ENCODE peak calls at places on chromosomes 1 and 21, in four cellular contexts. N is NT2/D1, K is GM12878, V is HepG2. Z is an unnamed sample.

GRCh38 chr21:17462276-17462981 is 50.4 kb upstream of the CXADR start:
- DNase-seq in N (no peak), K (no peak), V (peak), Z (no peak)

GRCh38 chr1:162690672-162691434 is 58.6 kb downstream of the DDR2 start:
- DNase-seq in N (peak), K (no peak), V (no peak), Z (no peak)

GRCh38 chr1:229253170-229253974 is 17.5 kb upstream of the RAB4A start:
- DNase-seq in N (no peak), K (no peak), V (peak), Z (no peak)

GRCh38 chr1:228650141-228650540 is 85.1 kb upstream of the RHOU start:
- DNase-seq in N (no peak), K (no peak), V (no peak), Z (no peak)

GRCh38 chr1:23530089-23530749 is 814 bp downstream of the E2F2 start:
- DNase-seq in N (no peak), K (no peak), V (no peak), Z (no peak)

GRCh38 chr1:178577882-178578281 is 65.0 kb downstream of the TEX35 start:
- DNase-seq in N (no peak), K (no peak), V (no peak), Z (no peak)

GRCh38 chr1:6601865-6602668 is 602 bp downstream of the KLHL21 start:
- DNase-seq in N (no peak), K (no peak), V (no peak), Z (no peak)

GRCh38 chr1:164560076-164560475 is 1.1 kb downstream of the PBX1 start:
- DNase-seq in N (no peak), K (no peak), V (no peak), Z (no peak)

GRCh38 chr1:230950404-230950803 is 28.3 kb downstream of the TTC13 start:
- DNase-seq in N (no peak), K (no peak), V (no peak), Z (no peak)

GRCh38 chr1:28735961-28736449 is 735 bp upstream of the YTHDF2 start:
- DNase-seq in N (no peak), K (no peak), V (no peak), Z (no peak)

GRCh38 chr1:235919797-235920475 is 53.2 kb upstream of the LYST start:
- DNase-seq in N (peak), K (no peak), V (no peak), Z (no peak)

GRCh38 chr1:84830136-84830535 is 62.9 kb downstream of the LPAR3 start:
- DNase-seq in N (no peak), K (no peak), V (no peak), Z (no peak)

GRCh38 chr21:39867198-39867650 is at the start of gene PCP4:
- DNase-seq in N (peak), K (no peak), V (peak), Z (peak)

GRCh38 chr1:236063919-236064673 is 794 bp downstream of the NID1 start:
- DNase-seq in N (no peak), K (no peak), V (peak), Z (peak)

GRCh38 chr1:231387770-231388669 is 34.1 kb downstream of the EGLN1 start:
- DNase-seq in N (no peak), K (no peak), V (no peak), Z (no peak)

GRCh38 chr1:166511754-166512153 is 327.5 kb upstream of the POGK start:
- DNase-seq in N (no peak), K (no peak), V (no peak), Z (no peak)

GRCh38 chr1:164767257-164768044 is 208.5 kb downstream of the PBX1 start:
- DNase-seq in N (no peak), K (no peak), V (no peak), Z (no peak)

GRCh38 chr21:41726058-41726558 is 40.7 kb downstream of the RIPK4 start:
- DNase-seq in N (no peak), K (no peak), V (no peak), Z (no peak)

GRCh38 chr1:38923607-38924006 is 18.0 kb downstream of the RHBDL2 start:
- DNase-seq in N (no peak), K (no peak), V (no peak), Z (no peak)

GRCh38 chr1:101128851-101129250 is 103.3 kb upstream of the DPH5 start:
- DNase-seq in N (no peak), K (no peak), V (no peak), Z (no peak)

GRCh38 chr21:28818663-28819278 is 173.9 kb downstream of the LTN1 start:
- DNase-seq in N (no peak), K (no peak), V (no peak), Z (no peak)

GRCh38 chr1:25773441-25774125 is 26.4 kb upstream of the SELENON start:
- DNase-seq in N (no peak), K (no peak), V (peak), Z (no peak)
- TF ChIP-seq SUZ12 in N (no peak), K (no peak), V (no peak), Z (no peak)

GRCh38 chr1:192801451-192801850 is 7.4 kb upstream of the RGS2 start:
- DNase-seq in N (no peak), K (no peak), V (no peak), Z (no peak)
- TF ChIP-seq SUZ12 in N (no peak), K (no peak), V (no peak), Z (no peak)

GRCh38 chr1:66240491-66241484 is 293.2 kb upstream of the SGIP1 start:
- DNase-seq in N (no peak), K (no peak), V (no peak), Z (no peak)

GRCh38 chr1:66243548-66244130 is 290.3 kb upstream of the SGIP1 start:
- DNase-seq in N (no peak), K (no peak), V (no peak), Z (no peak)

GRCh38 chr1:66239834-66240233 is 294.1 kb upstream of the SGIP1 start:
- DNase-seq in N (no peak), K (no peak), V (no peak), Z (no peak)

GRCh38 chr1:66244429-66244828 is 289.5 kb upstream of the SGIP1 start:
- DNase-seq in N (no peak), K (no peak), V (no peak), Z (no peak)

DNA sequence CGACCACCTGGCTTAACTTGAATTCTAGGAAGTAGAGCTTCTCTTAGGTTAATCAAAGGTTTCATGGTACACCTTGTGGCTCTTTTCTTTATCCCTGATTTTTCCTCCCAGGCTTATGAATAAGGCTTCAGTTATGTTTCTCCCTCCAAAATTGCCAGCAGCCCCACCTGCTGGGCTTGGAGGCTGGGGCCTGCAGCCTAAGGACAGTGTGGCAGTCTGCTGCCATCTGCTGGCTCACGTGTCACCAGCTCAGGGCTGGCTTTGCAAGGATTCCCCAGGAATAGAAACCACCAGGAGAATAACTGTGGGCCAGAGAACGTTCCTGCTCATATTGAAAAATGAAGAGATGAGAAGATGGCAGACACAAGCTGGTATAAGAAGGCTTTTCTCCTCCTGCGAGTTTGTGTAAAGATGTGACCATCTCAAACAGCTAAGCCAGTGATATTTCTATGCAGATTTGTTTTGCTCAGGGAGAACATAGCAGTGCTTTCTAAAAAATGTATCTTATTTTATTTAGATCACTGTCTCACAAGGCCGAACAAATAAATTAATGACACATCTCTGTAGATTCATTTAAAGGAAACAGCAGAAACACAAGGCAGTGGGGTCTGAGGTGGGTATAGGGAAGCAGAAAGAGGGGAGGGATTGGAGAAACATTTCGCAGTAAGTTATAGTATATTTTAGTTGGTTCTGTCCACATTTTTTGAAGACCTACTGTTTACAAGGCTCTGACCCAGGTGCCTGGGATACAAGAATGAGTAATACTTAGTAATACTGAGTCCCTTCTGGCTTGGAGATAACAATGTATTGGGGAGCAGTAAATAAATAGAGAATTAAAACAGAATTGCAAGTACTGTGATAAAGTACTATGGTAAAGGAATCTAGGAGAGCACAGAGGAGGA is 291.1 kb upstream of the SGIP1 start:
- DNase-seq in N (peak), K (no peak), V (peak), Z (peak)
- TF ChIP-seq SUZ12 in N (no peak), K (no peak), V (no peak), Z (no peak)

GRCh38 chr1:11967028-11967547 is 13.2 kb upstream of the MFN2 start:
- DNase-seq in N (peak), K (peak), V (peak), Z (peak)
- TF ChIP-seq SUZ12 in N (no peak), K (no peak), V (no peak), Z (no peak)

GRCh38 chr1:53835491-53835890 is 2.6 kb downstream of the NDC1 start:
- DNase-seq in N (no peak), K (no peak), V (no peak), Z (no peak)
- TF ChIP-seq SUZ12 in N (no peak), K (no peak), V (no peak), Z (no peak)